ENCODE peak calls at places on chromosomes 12 and 14, in seven cellular contexts. Q, G, R, Z, D, Y and J are unnamed samples.

GRCh38 chr12:101826766-101827368 is 3.9 kb downstream of the GNPTAB start:
- DNase-seq in G (no peak), Y (no peak), D (no peak), Z (no peak), R (no peak), Q (no peak), J (no peak)

GRCh38 chr12:26280869-26281268 is 85.5 kb downstream of the SSPN start:
- DNase-seq in Q (no peak), D (no peak), Z (no peak), R (no peak), Y (no peak), G (no peak), J (no peak)

GRCh38 chr14:28057286-28058011 is 709.1 kb upstream of the FOXG1 start:
- DNase-seq in Q (no peak), R (no peak), D (no peak), Z (no peak), G (no peak), Y (no peak), J (no peak)

GRCh38 chr12:131132118-131132892 is 178.6 kb downstream of the ADGRD1 start:
- DNase-seq in Y (peak), R (peak), Z (peak), D (peak), Q (peak), G (peak), J (no peak)

GRCh38 chr12:28961948-28962384 is 187.1 kb upstream of the FAR2 start:
- DNase-seq in R (no peak), D (no peak), Z (no peak), G (no peak), Y (no peak), Q (no peak), J (no peak)

GRCh38 chr12:12668005-12668404 is 28.0 kb downstream of the GPR19 start:
- DNase-seq in Y (no peak), G (no peak), Q (no peak), D (no peak), Z (no peak), R (no peak), J (no peak)

GRCh38 chr14:88013750-88014349 is 8.9 kb downstream of the GPR65 start:
- DNase-seq in Q (peak), Y (peak), R (peak), G (peak), Z (peak), D (peak), J (peak)

GRCh38 chr12:57135487-57135886 is 7.2 kb downstream of the LRP1 start:
- DNase-seq in Z (peak), Q (no peak), G (no peak), D (no peak), Y (no peak), R (peak), J (no peak)

GRCh38 chr12:98227162-98227561 is 288.2 kb upstream of the TMPO start:
- DNase-seq in Q (peak), R (no peak), G (peak), Y (no peak), Z (peak), D (peak), J (no peak)

GRCh38 chr12:122944588-122944987 is 21.7 kb downstream of the ABCB9 start:
- DNase-seq in R (no peak), Y (no peak), G (peak), Z (peak), Q (no peak), D (peak), J (no peak)

GRCh38 chr12:55707841-55708694 is at the start of gene ITGA7:
- DNase-seq in Y (no peak), G (no peak), R (peak), D (no peak), Z (no peak), Q (peak), J (no peak)

GRCh38 chr14:56160058-56160457 is 41.8 kb downstream of the PELI2 start:
- DNase-seq in G (no peak), Y (no peak), Z (no peak), D (no peak), R (no peak), Q (no peak), J (no peak)

GRCh38 chr12:115129727-115130126 is 445.8 kb upstream of the TBX3 start:
- DNase-seq in G (no peak), Q (no peak), Y (no peak), R (no peak), Z (no peak), D (no peak), J (peak)

GRCh38 chr14:97779140-97779539 is 982.0 kb downstream of the VRK1 start:
- DNase-seq in Q (no peak), Y (no peak), D (no peak), R (no peak), G (no peak), Z (no peak), J (no peak)

GRCh38 chr12:93571360-93571853 is 1.1 kb upstream of the SOCS2 start:
- DNase-seq in Z (peak), Y (peak), G (peak), D (peak), Q (peak), R (peak), J (no peak)

GRCh38 chr12:52221912-52222457 is 11.1 kb upstream of the KRT7 start:
- DNase-seq in G (peak), Q (peak), R (peak), D (peak), Z (peak), Y (peak), J (no peak)

GRCh38 chr12:8033153-8034044 is 883 bp downstream of the FOXJ2 start:
- DNase-seq in D (peak), Q (peak), R (peak), G (no peak), Z (peak), Y (peak), J (no peak)

GRCh38 chr12:118052324-118053070 is 8.5 kb downstream of the WSB2 start:
- DNase-seq in G (peak), D (peak), R (peak), Y (peak), Z (peak), Q (no peak), J (no peak)

GRCh38 chr12:12511021-12511783 is 51.5 kb downstream of the DUSP16 start:
- DNase-seq in G (no peak), Q (no peak), Y (no peak), D (no peak), R (no peak), Z (peak), J (no peak)

GRCh38 chr14:104341532-104342434 is 203.4 kb downstream of the KIF26A start:
- DNase-seq in Q (peak), G (peak), Z (no peak), R (no peak), D (peak), Y (no peak), J (peak)

GRCh38 chr14:96102071-96102856 is 63.1 kb downstream of the C14orf132 start:
- DNase-seq in Y (no peak), G (no peak), Z (peak), Q (no peak), R (no peak), D (no peak), J (no peak)

GRCh38 chr12:5964913-5965900 is 20.1 kb upstream of the ANO2 start:
- DNase-seq in G (no peak), D (no peak), Z (no peak), Y (no peak), R (no peak), Q (no peak), J (no peak)

GRCh38 chr12:48004039-48004940 is at the start of gene COL2A1:
- DNase-seq in D (peak), Q (no peak), Z (peak), R (no peak), G (no peak), Y (no peak), J (no peak)

GRCh38 chr14:79204591-79204990 is 1006.7 kb downstream of the DIO2 start:
- DNase-seq in G (no peak), D (no peak), Q (no peak), Y (no peak), R (no peak), Z (no peak), J (no peak)

GRCh38 chr12:71890475-71890874 is 48.2 kb upstream of the TPH2 start:
- DNase-seq in Y (no peak), Q (no peak), G (no peak), R (no peak), D (no peak), Z (no peak), J (no peak)

GRCh38 chr12:32155911-32156585 is 49.4 kb downstream of the BICD1 start:
- DNase-seq in Q (peak), Y (no peak), Z (no peak), G (no peak), R (no peak), D (no peak), J (no peak)

GRCh38 chr12:57765003-57765697 is 1.7 kb downstream of the CYP27B1 start:
- DNase-seq in Y (no peak), D (peak), Z (peak), R (peak), G (no peak), Q (no peak), J (no peak)

GRCh38 chr14:36771256-36771655 is 109.6 kb downstream of the PAX9 start:
- DNase-seq in Y (no peak), D (peak), G (no peak), R (no peak), Q (no peak), Z (no peak), J (peak)

GRCh38 chr12:123142948-123143752 is 7.7 kb downstream of the PITPNM2 start:
- DNase-seq in R (no peak), G (peak), Y (no peak), Z (no peak), Q (peak), D (peak), J (no peak)

GRCh38 chr12:41190360-41190759 is 2.2 kb downstream of the PDZRN4 start:
- DNase-seq in Y (no peak), Z (no peak), R (no peak), Q (no peak), G (no peak), D (peak), J (no peak)

GRCh38 chr12:66092559-66093269 is 37.8 kb downstream of the LLPH start:
- DNase-seq in D (peak), Q (no peak), Y (no peak), G (no peak), R (no peak), Z (peak), J (no peak)

GRCh38 chr12:112185093-112185923 is 59.9 kb downstream of the TRAFD1 start:
- DNase-seq in Z (no peak), D (no peak), R (no peak), G (no peak), Q (no peak), Y (no peak), J (no peak)

GRCh38 chr12:112183141-112183581 is 57.8 kb downstream of the TRAFD1 start:
- DNase-seq in G (no peak), Z (peak), D (no peak), Y (no peak), R (no peak), Q (no peak), J (no peak)

GRCh38 chr12:112182499-112182898 is 57.1 kb downstream of the TRAFD1 start:
- DNase-seq in G (no peak), Y (no peak), D (no peak), Z (peak), R (no peak), Q (no peak), J (no peak)

GRCh38 chr12:112183591-112184021 is 58.2 kb downstream of the TRAFD1 start:
- DNase-seq in D (no peak), R (no peak), Z (no peak), Y (no peak), G (no peak), Q (no peak), J (no peak)

GRCh38 chr12:112184056-112184887 is 58.9 kb downstream of the TRAFD1 start:
- DNase-seq in G (no peak), Z (no peak), R (no peak), D (no peak), Y (no peak), Q (no peak), J (no peak)
- TF ChIP-seq CTCF in G (no peak), Z (no peak), R (no peak), D (no peak), Y (no peak), Q (no peak), J (no peak)

DNA sequence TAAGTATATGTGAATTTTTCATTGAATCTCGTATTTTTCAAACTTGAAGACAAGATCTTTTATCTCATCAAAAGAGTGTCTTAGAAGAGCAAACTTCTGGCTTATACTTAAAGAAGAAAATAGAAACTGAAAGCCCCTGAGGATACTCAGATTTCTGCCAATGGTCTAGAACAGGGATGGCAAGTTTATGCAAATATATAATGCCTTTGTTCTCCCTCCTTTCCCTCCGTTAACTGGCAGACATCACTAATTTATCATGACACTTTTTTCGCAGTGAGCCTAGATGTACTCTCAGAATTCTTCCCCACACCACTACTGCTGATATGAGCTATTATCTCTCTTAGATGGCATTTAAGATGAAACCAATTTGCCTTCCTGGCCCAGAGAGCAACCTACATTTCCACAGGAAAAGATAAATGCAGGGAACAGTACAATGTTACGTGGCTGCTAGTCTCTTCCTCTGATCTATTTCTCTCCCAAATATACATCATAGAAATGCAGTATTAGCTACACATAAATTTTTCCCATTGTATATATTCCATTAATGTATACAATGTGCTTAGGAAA is 40.0 kb upstream of the DAAM1 start:
- DNase-seq in Q (no peak), G (no peak), Y (no peak), Z (no peak), R (no peak), D (no peak), J (no peak)
- H3K4me3 ChIP-seq in Q (no peak), G (no peak), Y (no peak), Z (no peak), R (no peak), D (no peak), J (no peak)

GRCh38 chr14:33844118-33844517 is 106.8 kb downstream of the EGLN3 start:
- DNase-seq in Q (no peak), Y (no peak), Z (no peak), R (no peak), G (no peak), D (no peak), J (no peak)

GRCh38 chr14:33837943-33838683 is 112.8 kb downstream of the EGLN3 start:
- DNase-seq in Y (no peak), R (no peak), Q (no peak), D (no peak), Z (no peak), G (no peak), J (peak)

GRCh38 chr14:33839193-33840076 is 111.4 kb downstream of the EGLN3 start:
- DNase-seq in Z (peak), D (peak), G (peak), Q (peak), Y (peak), R (no peak), J (peak)

GRCh38 chr14:33842299-33842698 is 108.6 kb downstream of the EGLN3 start:
- DNase-seq in R (no peak), Y (no peak), Z (no peak), D (peak), Q (no peak), G (no peak), J (no peak)

DNA sequence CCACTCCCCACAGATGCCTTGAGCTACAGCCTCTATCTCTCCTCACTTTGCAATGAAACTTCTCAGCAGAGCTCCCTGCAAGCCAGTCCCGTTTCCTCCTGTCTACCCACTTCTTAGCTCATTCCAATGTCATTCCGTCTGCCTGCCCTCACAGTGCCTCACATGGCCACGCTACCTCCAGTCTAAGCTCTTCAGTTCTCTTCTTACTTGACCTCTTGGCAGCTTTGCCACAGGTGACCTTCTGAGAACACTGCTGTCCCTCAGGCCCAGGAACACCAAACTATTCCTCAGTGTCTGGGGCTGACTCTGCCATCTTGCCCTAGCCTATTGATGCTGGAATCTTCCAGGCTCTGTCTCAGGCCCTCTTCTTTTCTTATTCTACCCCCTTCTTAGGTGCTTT is 110.1 kb downstream of the EGLN3 start:
- DNase-seq in R (no peak), Q (no peak), D (no peak), Z (no peak), G (no peak), Y (no peak), J (no peak)
- TF ChIP-seq CTCF in R (no peak), Q (no peak), D (no peak), Z (no peak), G (no peak), Y (no peak), J (no peak)

DNA sequence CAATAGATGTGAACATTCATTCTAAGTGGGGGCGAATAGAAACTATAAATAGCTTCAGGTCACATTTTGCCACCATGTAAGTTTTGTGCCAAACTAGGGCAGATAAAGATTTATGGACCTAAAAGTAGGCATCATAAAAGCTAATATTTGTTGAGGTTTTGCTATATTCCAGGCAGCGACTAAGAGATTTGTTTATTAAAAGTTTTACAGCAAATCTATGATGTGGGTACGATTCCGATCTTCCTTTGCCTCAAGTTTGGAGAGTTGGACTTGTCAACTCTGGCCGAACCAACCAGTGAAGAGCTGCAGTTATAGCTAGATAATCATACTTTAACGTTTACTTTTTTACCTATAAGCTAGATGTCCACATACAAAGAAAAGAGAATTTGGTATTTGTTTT is 1.6 kb downstream of the MAPK1IP1L start:
- DNase-seq in R (no peak), Z (no peak), G (no peak), Q (no peak), Y (no peak), D (no peak), J (peak)
- H3K4me3 ChIP-seq in R (peak), Z (peak), G (peak), Q (peak), Y (no peak), D (peak), J (peak)

DNA sequence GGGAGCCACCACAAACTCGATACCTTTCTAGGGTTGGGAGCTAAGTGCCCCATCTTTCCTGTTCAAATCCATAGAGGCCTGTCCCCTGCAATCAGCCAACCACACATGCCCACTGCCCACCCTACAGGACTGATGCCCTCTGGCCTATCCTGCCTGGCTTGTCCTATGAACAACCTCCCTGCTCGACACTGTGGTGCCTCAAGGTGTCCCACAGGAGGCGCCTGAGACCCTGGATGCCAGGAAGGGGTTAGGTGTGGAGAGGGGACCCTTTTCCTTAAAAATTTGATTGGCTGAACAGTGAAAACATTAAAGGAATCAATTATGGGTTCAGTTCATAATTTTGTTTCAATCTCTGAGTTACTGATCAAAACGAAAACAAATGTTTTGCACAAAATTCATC is 97.3 kb upstream of the FZD10 start:
- DNase-seq in G (no peak), Q (no peak), D (no peak), Y (no peak), R (no peak), Z (no peak), J (no peak)
- TF ChIP-seq CTCF in G (no peak), Q (no peak), D (no peak), Y (no peak), R (no peak), Z (no peak), J (no peak)

GRCh38 chr14:81453166-81453766 is 53.1 kb upstream of the STON2 start:
- DNase-seq in Q (peak), G (peak), Z (peak), Y (peak), D (peak), R (no peak), J (no peak)
- H3K4me3 ChIP-seq in Q (no peak), G (no peak), Z (no peak), Y (no peak), D (no peak), R (no peak), J (no peak)

DNA sequence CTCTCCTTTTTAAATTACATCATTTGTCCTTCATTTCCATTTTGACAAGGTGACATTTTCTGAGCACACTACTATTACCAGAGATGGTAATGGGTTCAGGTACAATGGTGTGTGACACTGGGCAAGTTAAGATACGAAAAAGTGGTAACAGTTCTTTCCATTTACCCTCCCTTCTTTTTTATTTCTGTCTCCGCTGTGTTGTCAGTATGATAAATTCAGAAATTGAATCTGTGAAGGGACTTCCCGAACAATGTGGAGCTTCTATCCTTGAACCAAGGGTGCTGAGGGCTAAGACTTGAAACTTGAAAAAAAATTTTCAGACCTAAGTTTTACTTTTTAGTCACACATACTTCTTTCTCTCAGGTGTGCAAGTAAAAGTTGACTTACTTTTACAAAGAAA is 103.7 kb downstream of the ERC1 start:
- DNase-seq in D (no peak), Y (no peak), Z (no peak), Q (no peak), R (no peak), G (no peak), J (no peak)
- TF ChIP-seq CTCF in D (no peak), Y (no peak), Z (no peak), Q (no peak), R (no peak), G (no peak), J (no peak)

GRCh38 chr12:124923906-124924734 is 9.7 kb upstream of the UBC start:
- DNase-seq in Z (peak), R (no peak), D (peak), G (no peak), Y (no peak), Q (peak), J (no peak)
- H3K4me3 ChIP-seq in Z (peak), R (no peak), D (peak), G (peak), Y (no peak), Q (no peak), J (no peak)

DNA sequence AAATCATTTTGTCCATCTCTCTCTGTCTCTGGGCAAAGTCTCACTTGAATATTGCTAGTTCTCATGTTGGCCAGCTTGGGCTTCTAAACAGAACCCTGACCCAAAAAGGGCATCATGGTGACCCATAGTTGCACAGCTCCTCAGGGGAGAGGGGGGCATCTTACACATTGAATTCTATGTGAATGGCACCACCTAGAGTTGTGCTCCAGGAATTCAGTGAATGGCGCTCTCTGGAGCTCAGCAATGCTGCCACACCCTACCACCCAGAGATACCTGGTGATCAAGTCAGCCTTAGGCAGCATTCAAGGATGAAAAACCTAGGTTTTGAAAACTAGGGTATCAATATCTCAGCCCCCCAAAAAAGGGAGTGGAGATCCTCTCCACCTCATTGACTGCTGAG is 50.6 kb downstream of the SMUG1 start:
- DNase-seq in G (no peak), Y (no peak), R (no peak), Q (no peak), D (peak), Z (no peak), J (no peak)
- TF ChIP-seq CTCF in G (no peak), Y (no peak), R (no peak), Q (peak), D (peak), Z (no peak), J (no peak)